ENCODE peak calls at places on chromosomes 5 and 9, in six cellular contexts. One of them, this sample, is unnamed.

GRCh38 chr5:135944967-135945560 is 9.7 kb downstream of the LECT2 start:
- DNase-seq in neuronal stem cell: peak; percentile 61
- DNase-seq in H1: no peak
- DNase-seq in NT2/D1: peak; percentile 66
- DNase-seq in fibroblast of lung: peak; percentile 94
- DNase-seq in GM12878: no peak
- DNase-seq in this sample: peak; percentile 79

GRCh38 chr9:2180171-2180570 is 165.0 kb downstream of the SMARCA2 start:
- DNase-seq in fibroblast of lung: no peak
- DNase-seq in GM12878: no peak
- DNase-seq in NT2/D1: no peak
- DNase-seq in H1: no peak
- DNase-seq in neuronal stem cell: no peak
- DNase-seq in this sample: no peak

GRCh38 chr9:130985029-130985428 is 23.9 kb upstream of the LAMC3 start:
- DNase-seq in NT2/D1: no peak
- DNase-seq in H1: no peak
- DNase-seq in neuronal stem cell: no peak
- DNase-seq in GM12878: no peak
- DNase-seq in fibroblast of lung: no peak
- DNase-seq in this sample: no peak

GRCh38 chr9:99606955-99607354 is 214.7 kb upstream of the NR4A3 start:
- DNase-seq in H1: no peak
- DNase-seq in fibroblast of lung: no peak
- DNase-seq in GM12878: no peak
- DNase-seq in neuronal stem cell: no peak
- DNase-seq in NT2/D1: no peak
- DNase-seq in this sample: no peak

GRCh38 chr5:122310886-122311285 is 1.2 kb upstream of the SNCAIP start:
- DNase-seq in GM12878: no peak
- DNase-seq in NT2/D1: no peak
- DNase-seq in H1: no peak
- DNase-seq in fibroblast of lung: no peak
- DNase-seq in neuronal stem cell: no peak
- DNase-seq in this sample: no peak

GRCh38 chr5:89471556-89471955 is 588.6 kb upstream of the MEF2C start:
- DNase-seq in fibroblast of lung: peak; percentile 18
- DNase-seq in neuronal stem cell: no peak
- DNase-seq in NT2/D1: no peak
- DNase-seq in H1: no peak
- DNase-seq in GM12878: no peak
- DNase-seq in this sample: no peak

GRCh38 chr5:154860765-154861164 is 2.3 kb downstream of the CNOT8 start:
- DNase-seq in neuronal stem cell: no peak
- DNase-seq in fibroblast of lung: no peak
- DNase-seq in NT2/D1: no peak
- DNase-seq in GM12878: no peak
- DNase-seq in H1: no peak
- DNase-seq in this sample: no peak

GRCh38 chr5:102959055-102959454 is 160.9 kb downstream of the GIN1 start:
- DNase-seq in H1: no peak
- DNase-seq in GM12878: no peak
- DNase-seq in neuronal stem cell: no peak
- DNase-seq in fibroblast of lung: peak; percentile 93
- DNase-seq in NT2/D1: no peak
- DNase-seq in this sample: no peak

GRCh38 chr9:107361816-107362215 is 78.7 kb downstream of the RAD23B start:
- DNase-seq in neuronal stem cell: no peak
- DNase-seq in NT2/D1: no peak
- DNase-seq in GM12878: no peak
- DNase-seq in fibroblast of lung: no peak
- DNase-seq in H1: no peak
- DNase-seq in this sample: peak; percentile 64

GRCh38 chr9:32728181-32728580 is 55.2 kb upstream of the TMEM215 start:
- DNase-seq in NT2/D1: no peak
- DNase-seq in neuronal stem cell: no peak
- DNase-seq in GM12878: no peak
- DNase-seq in H1: no peak
- DNase-seq in fibroblast of lung: no peak
- DNase-seq in this sample: no peak

GRCh38 chr5:121867403-121867802 is 15.7 kb downstream of the FTMT start:
- DNase-seq in GM12878: no peak
- DNase-seq in neuronal stem cell: no peak
- DNase-seq in fibroblast of lung: no peak
- DNase-seq in H1: no peak
- DNase-seq in NT2/D1: no peak
- DNase-seq in this sample: no peak

GRCh38 chr5:97427235-97427634 is 244.2 kb upstream of the RIOK2 start:
- DNase-seq in NT2/D1: no peak
- DNase-seq in fibroblast of lung: no peak
- DNase-seq in neuronal stem cell: no peak
- DNase-seq in H1: no peak
- DNase-seq in GM12878: no peak
- DNase-seq in this sample: no peak

GRCh38 chr5:83069406-83069805 is 7.8 kb downstream of the TMEM167A start:
- DNase-seq in H1: no peak
- DNase-seq in NT2/D1: no peak
- DNase-seq in GM12878: no peak
- DNase-seq in neuronal stem cell: no peak
- DNase-seq in fibroblast of lung: no peak
- DNase-seq in this sample: no peak

GRCh38 chr5:66324357-66324756 is 180.3 kb downstream of the SREK1 start:
- DNase-seq in neuronal stem cell: no peak
- DNase-seq in NT2/D1: no peak
- DNase-seq in fibroblast of lung: no peak
- DNase-seq in GM12878: no peak
- DNase-seq in H1: no peak
- DNase-seq in this sample: no peak

GRCh38 chr5:5071554-5071953 is 68.6 kb upstream of the ADAMTS16 start:
- DNase-seq in neuronal stem cell: no peak
- DNase-seq in fibroblast of lung: no peak
- DNase-seq in H1: no peak
- DNase-seq in NT2/D1: no peak
- DNase-seq in GM12878: no peak
- DNase-seq in this sample: no peak

GRCh38 chr5:145903113-145903512 is 30.3 kb upstream of the GRXCR2 start:
- DNase-seq in NT2/D1: no peak
- DNase-seq in neuronal stem cell: no peak
- DNase-seq in GM12878: no peak
- DNase-seq in fibroblast of lung: no peak
- DNase-seq in H1: no peak
- DNase-seq in this sample: no peak

GRCh38 chr5:75640826-75641225 is 29.6 kb downstream of the ANKDD1B start:
- DNase-seq in GM12878: no peak
- DNase-seq in neuronal stem cell: no peak
- DNase-seq in NT2/D1: no peak
- DNase-seq in fibroblast of lung: no peak
- DNase-seq in H1: no peak
- DNase-seq in this sample: no peak

GRCh38 chr5:39194466-39195136 is 24.8 kb downstream of the FYB1 start:
- DNase-seq in fibroblast of lung: peak; percentile 72
- DNase-seq in NT2/D1: no peak
- DNase-seq in neuronal stem cell: no peak
- DNase-seq in GM12878: no peak
- DNase-seq in H1: no peak
- DNase-seq in this sample: no peak

DNA sequence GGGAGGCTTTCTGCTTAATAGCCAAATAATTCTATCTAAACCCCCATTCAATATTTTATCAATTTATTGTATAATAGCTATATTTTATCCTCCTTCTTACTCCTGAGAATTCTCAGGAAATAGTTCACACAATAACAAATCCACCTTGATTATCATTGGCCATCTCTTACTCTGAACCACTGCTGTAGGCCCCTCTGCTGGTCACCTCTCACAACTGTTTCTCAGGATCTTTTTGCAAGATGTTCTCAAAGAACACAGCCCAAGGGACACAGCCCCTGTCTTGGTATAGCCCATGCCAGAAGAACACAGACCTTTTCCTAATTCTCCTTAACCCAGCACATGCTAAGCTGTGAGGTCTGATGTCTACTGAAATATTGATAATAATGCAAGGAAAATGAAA is 74.9 kb upstream of the HTR4 start:
- DNase-seq in GM12878: no peak
- DNase-seq in H1: no peak
- DNase-seq in fibroblast of lung: no peak
- DNase-seq in NT2/D1: no peak
- DNase-seq in neuronal stem cell: no peak
- DNase-seq in this sample: peak; percentile 23
- H3K9ac ChIP-seq in GM12878: no peak overlapping the region
- H3K9ac ChIP-seq in H1: no peak overlapping the region
- H3K9ac ChIP-seq in fibroblast of lung: no peak overlapping the region
- H3K9ac ChIP-seq in NT2/D1: no peak overlapping the region
- H3K9ac ChIP-seq in neuronal stem cell: no peak overlapping the region
- H3K9ac ChIP-seq in this sample: no peak overlapping the region

GRCh38 chr5:1133108-1133507 is 21.2 kb upstream of the SLC12A7 start:
- DNase-seq in NT2/D1: no peak
- DNase-seq in GM12878: no peak
- DNase-seq in fibroblast of lung: no peak
- DNase-seq in H1: no peak
- DNase-seq in neuronal stem cell: no peak
- DNase-seq in this sample: no peak
- H3K9ac ChIP-seq in NT2/D1: peak overlapping the region; percentile 4
- H3K9ac ChIP-seq in GM12878: peak overlapping the region; percentile 8
- H3K9ac ChIP-seq in fibroblast of lung: no peak overlapping the region
- H3K9ac ChIP-seq in H1: no peak overlapping the region
- H3K9ac ChIP-seq in neuronal stem cell: no peak overlapping the region
- H3K9ac ChIP-seq in this sample: no peak overlapping the region

GRCh38 chr9:37210737-37211523 is 90.6 kb downstream of the ZCCHC7 start:
- DNase-seq in GM12878: no peak
- DNase-seq in neuronal stem cell: no peak
- DNase-seq in NT2/D1: no peak
- DNase-seq in fibroblast of lung: peak; percentile 23
- DNase-seq in H1: no peak
- DNase-seq in this sample: peak; percentile 52

GRCh38 chr9:37212435-37212834 is 92.1 kb downstream of the ZCCHC7 start:
- DNase-seq in fibroblast of lung: no peak
- DNase-seq in neuronal stem cell: no peak
- DNase-seq in H1: no peak
- DNase-seq in NT2/D1: no peak
- DNase-seq in GM12878: no peak
- DNase-seq in this sample: no peak

GRCh38 chr9:37206121-37206620 is 85.8 kb downstream of the ZCCHC7 start:
- DNase-seq in GM12878: no peak
- DNase-seq in fibroblast of lung: no peak
- DNase-seq in NT2/D1: no peak
- DNase-seq in H1: no peak
- DNase-seq in neuronal stem cell: no peak
- DNase-seq in this sample: no peak

GRCh38 chr9:37215456-37216229 is 95.3 kb downstream of the ZCCHC7 start:
- DNase-seq in NT2/D1: no peak
- DNase-seq in H1: no peak
- DNase-seq in GM12878: no peak
- DNase-seq in fibroblast of lung: peak; percentile 3
- DNase-seq in neuronal stem cell: no peak
- DNase-seq in this sample: no peak

GRCh38 chr9:37209431-37210386 is 89.3 kb downstream of the ZCCHC7 start:
- DNase-seq in H1: no peak
- DNase-seq in fibroblast of lung: peak; percentile 9
- DNase-seq in GM12878: no peak
- DNase-seq in NT2/D1: no peak
- DNase-seq in neuronal stem cell: no peak
- DNase-seq in this sample: no peak
- H3K9ac ChIP-seq in H1: no peak overlapping the region
- H3K9ac ChIP-seq in fibroblast of lung: no peak overlapping the region
- H3K9ac ChIP-seq in GM12878: peak overlapping the region; percentile 17
- H3K9ac ChIP-seq in NT2/D1: no peak overlapping the region
- H3K9ac ChIP-seq in neuronal stem cell: no peak overlapping the region
- H3K9ac ChIP-seq in this sample: no peak overlapping the region

GRCh38 chr5:176413709-176414191 is 2.6 kb downstream of the CLTB start:
- DNase-seq in GM12878: no peak
- DNase-seq in H1: no peak
- DNase-seq in fibroblast of lung: no peak
- DNase-seq in neuronal stem cell: no peak
- DNase-seq in NT2/D1: no peak
- DNase-seq in this sample: no peak

GRCh38 chr5:176414704-176415103 is 1.6 kb downstream of the CLTB start:
- DNase-seq in H1: no peak
- DNase-seq in NT2/D1: no peak
- DNase-seq in neuronal stem cell: no peak
- DNase-seq in fibroblast of lung: no peak
- DNase-seq in GM12878: no peak
- DNase-seq in this sample: no peak

GRCh38 chr5:176416123-176416924 is at the start of gene CLTB:
- DNase-seq in fibroblast of lung: peak; percentile 79
- DNase-seq in NT2/D1: peak; percentile 71
- DNase-seq in GM12878: peak; percentile 37
- DNase-seq in H1: peak; percentile 85
- DNase-seq in neuronal stem cell: peak; percentile 87
- DNase-seq in this sample: peak; percentile 92

GRCh38 chr5:176416965-176417364 is 626 bp upstream of the CLTB start:
- DNase-seq in fibroblast of lung: no peak
- DNase-seq in neuronal stem cell: no peak
- DNase-seq in NT2/D1: no peak
- DNase-seq in H1: no peak
- DNase-seq in GM12878: no peak
- DNase-seq in this sample: no peak

DNA sequence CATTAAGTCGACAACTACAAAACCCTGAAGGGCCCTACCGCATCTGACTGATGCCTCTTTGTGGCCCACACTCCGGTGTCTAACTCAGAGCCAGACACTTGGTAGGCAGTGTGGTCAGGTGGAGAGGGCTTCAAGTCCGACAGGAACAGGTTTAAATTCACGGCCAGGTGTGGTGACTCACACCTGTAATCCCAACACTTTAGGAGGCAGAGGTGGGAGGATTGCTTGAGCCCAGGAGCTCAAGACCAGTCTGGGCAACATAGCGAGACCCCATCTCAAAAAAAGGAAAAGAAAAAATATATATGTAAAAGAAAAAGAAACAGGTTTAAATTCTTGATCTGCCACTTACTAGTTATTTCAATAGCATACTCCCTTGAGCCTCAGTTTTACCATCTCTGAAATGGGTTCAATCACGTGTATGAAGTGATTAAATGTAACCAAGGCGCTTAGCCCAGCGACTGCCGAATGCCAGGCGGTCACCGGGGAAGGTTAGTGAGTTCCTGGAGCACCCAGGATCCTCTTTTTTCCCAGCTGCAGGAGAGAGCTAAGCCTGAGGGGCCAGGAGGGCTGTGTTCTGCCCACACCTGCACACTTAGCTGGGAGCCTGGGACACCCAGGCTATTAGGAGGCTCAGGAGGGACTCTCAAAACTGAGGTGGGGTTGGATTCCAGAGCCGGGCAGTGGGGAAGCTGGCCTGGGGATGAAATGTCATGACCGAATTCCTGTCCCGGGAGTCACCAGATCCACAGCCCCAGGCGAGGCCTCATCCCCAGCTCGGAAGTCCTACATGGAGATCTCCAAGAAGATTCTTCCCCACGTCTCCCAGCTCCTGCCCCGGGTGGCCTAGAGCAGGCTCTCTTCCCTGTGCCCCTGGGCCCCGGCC is 858 bp downstream of the CLTB start:
- DNase-seq in GM12878: no peak
- DNase-seq in neuronal stem cell: no peak
- DNase-seq in fibroblast of lung: peak; percentile 45
- DNase-seq in H1: peak; percentile 60
- DNase-seq in NT2/D1: no peak
- DNase-seq in this sample: no peak
- H3K9ac ChIP-seq in GM12878: peak overlapping the region; percentile 82
- H3K9ac ChIP-seq in neuronal stem cell: peak overlapping the region; percentile 90
- H3K9ac ChIP-seq in fibroblast of lung: peak overlapping the region; percentile 93
- H3K9ac ChIP-seq in H1: no peak overlapping the region
- H3K9ac ChIP-seq in NT2/D1: peak overlapping the region; percentile 82
- H3K9ac ChIP-seq in this sample: peak overlapping the region; percentile 96

This sample was measured in MM.1S.